ENCODE peak calls at places on chromosome 10, in five cellular contexts. N, Z, G, P and M are unnamed samples.

GRCh38 chr10:59383436-59383835 is 21.1 kb upstream of the FAM13C start:
- DNase-seq in Z (no peak), G (no peak), N (peak; percentile 5), P (no peak), M (no peak)

GRCh38 chr10:12531305-12531738 is 182.0 kb downstream of the CAMK1D start:
- DNase-seq in Z (no peak), G (no peak), N (no peak), P (no peak), M (no peak)

GRCh38 chr10:128064615-128065580 is 61.3 kb downstream of the MKI67 start:
- DNase-seq in G (peak; percentile 77), Z (peak; percentile 82), P (peak; percentile 43), N (peak; percentile 94), M (peak; percentile 50)

GRCh38 chr10:124164252-124164651 is 70.9 kb upstream of the CHST15 start:
- DNase-seq in G (no peak), N (no peak), Z (no peak), P (no peak), M (no peak)

GRCh38 chr10:71998840-71999194 is 34.6 kb downstream of the CHST3 start:
- DNase-seq in N (peak; percentile 87), G (peak; percentile 82), P (no peak), Z (no peak), M (no peak)

GRCh38 chr10:71840177-71840711 is 10.8 kb downstream of the PSAP start:
- DNase-seq in N (peak; percentile 91), P (no peak), Z (peak; percentile 65), G (no peak), M (peak; percentile 62)

GRCh38 chr10:43114743-43115611 is 23.3 kb upstream of the CSGALNACT2 start:
- DNase-seq in G (no peak), N (peak; percentile 69), Z (peak; percentile 36), P (no peak), M (peak; percentile 33)

GRCh38 chr10:50033481-50033880 is 34.3 kb upstream of the WASHC2A start:
- DNase-seq in Z (no peak), N (peak; percentile 83), P (no peak), G (no peak), M (no peak)

GRCh38 chr10:123451607-123452245 is 214.4 kb upstream of the GPR26 start:
- DNase-seq in N (no peak), G (no peak), Z (no peak), P (no peak), M (no peak)

GRCh38 chr10:45425628-45426563 is 51.9 kb downstream of the ALOX5 start:
- DNase-seq in P (no peak), Z (no peak), G (no peak), N (peak; percentile 26), M (no peak)

GRCh38 chr10:32980558-32981468 is 22.8 kb upstream of the ITGB1 start:
- DNase-seq in G (peak; percentile 97), P (peak; percentile 74), Z (peak; percentile 93), N (peak; percentile 100), M (peak; percentile 84)

GRCh38 chr10:49080965-49081364 is 34.4 kb downstream of the VSTM4 start:
- DNase-seq in N (no peak), P (no peak), G (no peak), Z (no peak), M (no peak)

GRCh38 chr10:120517196-120517595 is 60.2 kb downstream of the PLPP4 start:
- DNase-seq in Z (no peak), G (no peak), N (no peak), P (no peak), M (no peak)

GRCh38 chr10:96972264-96972663 is 140.2 kb downstream of the LCOR start:
- DNase-seq in P (no peak), N (no peak), Z (no peak), G (no peak), M (no peak)

GRCh38 chr10:112842832-112843360 is 107.2 kb upstream of the TCF7L2 start:
- DNase-seq in G (no peak), P (no peak), N (peak; percentile 6), Z (no peak), M (no peak)

GRCh38 chr10:75261813-75262725 is 26.3 kb upstream of the COMTD1 start:
- DNase-seq in G (no peak), P (no peak), Z (no peak), N (peak; percentile 16), M (no peak)

GRCh38 chr10:98274562-98274961 is 6.6 kb upstream of the LOXL4 start:
- DNase-seq in Z (no peak), G (no peak), P (no peak), N (no peak), M (no peak)

GRCh38 chr10:122116331-122116730 is 127.4 kb downstream of the TACC2 start:
- DNase-seq in G (no peak), N (peak; percentile 35), Z (no peak), P (no peak), M (no peak)

GRCh38 chr10:110802090-110802489 is 69.6 kb upstream of the PDCD4 start:
- DNase-seq in N (peak; percentile 93), P (no peak), Z (no peak), G (no peak), M (no peak)

GRCh38 chr10:56181607-56182006 is 179.5 kb downstream of the ZWINT start:
- DNase-seq in N (no peak), G (no peak), Z (no peak), P (no peak), M (no peak)

GRCh38 chr10:58555170-58555929 is 42.7 kb downstream of the BICC1 start:
- DNase-seq in P (no peak), N (no peak), Z (no peak), G (no peak), M (no peak)

GRCh38 chr10:71836594-71836970 is 14.5 kb downstream of the PSAP start:
- DNase-seq in G (no peak), N (no peak), Z (no peak), P (no peak), M (no peak)

GRCh38 chr10:43402880-43403452 is 6.0 kb downstream of the HNRNPF start:
- DNase-seq in P (no peak), Z (no peak), G (peak; percentile 36), N (no peak), M (no peak)

GRCh38 chr10:2146079-2146478 is 408.8 kb upstream of the ADARB2 start:
- DNase-seq in G (no peak), Z (no peak), P (no peak), N (no peak), M (no peak)

GRCh38 chr10:16612148-16612742 is 90.6 kb upstream of the C1QL3 start:
- DNase-seq in P (no peak), G (no peak), N (peak; percentile 47), Z (no peak), M (no peak)
- H3K27ac ChIP-seq in P (no peak overlapping the region), G (no peak overlapping the region), N (no peak overlapping the region), Z (no peak overlapping the region), M (no peak overlapping the region)

DNA sequence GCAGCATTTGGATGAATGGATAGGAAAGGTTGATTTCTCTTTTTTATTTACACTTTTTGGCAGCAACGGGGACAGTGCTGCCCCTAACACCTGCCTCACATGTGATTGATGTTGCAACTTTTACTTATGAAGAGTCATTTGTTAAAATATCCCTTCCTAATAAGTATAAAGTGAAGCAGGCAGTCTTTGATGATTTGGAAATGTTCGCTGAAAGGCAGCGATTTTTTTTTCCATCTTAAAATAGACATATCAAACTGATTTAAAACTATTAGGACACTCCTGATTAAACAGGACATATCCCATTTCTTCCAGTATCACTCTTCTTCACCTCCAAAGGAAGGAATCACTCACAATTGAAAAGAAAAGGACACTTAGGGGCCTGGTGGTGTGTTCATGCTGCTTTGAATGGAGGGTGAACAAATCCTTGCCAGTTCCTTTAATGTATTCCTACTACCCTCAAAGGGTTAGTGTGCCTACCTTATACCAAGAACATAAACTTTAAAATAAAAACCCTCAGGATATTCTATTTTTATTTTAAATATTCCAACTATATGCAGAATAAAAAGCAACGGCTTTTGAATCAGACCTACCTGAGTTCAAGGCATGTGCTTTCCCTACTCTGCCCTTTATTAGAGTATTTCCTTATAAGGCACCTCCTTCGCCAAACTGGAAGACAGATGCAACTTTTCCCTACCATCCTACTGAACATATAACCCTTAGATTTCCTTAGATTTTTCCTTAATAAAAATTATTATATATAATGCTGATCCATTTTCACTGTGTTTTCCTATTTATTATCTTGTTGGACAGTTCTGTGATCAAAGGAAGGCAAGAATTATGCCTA is 1.1 kb downstream of the ADK start:
- DNase-seq in Z (no peak), P (no peak), G (no peak), N (peak; percentile 28), M (no peak)
- H3K27ac ChIP-seq in Z (peak overlapping the region; percentile 93), P (peak overlapping the region; percentile 89), G (peak overlapping the region; percentile 91), N (no peak overlapping the region), M (peak overlapping the region; percentile 88)

GRCh38 chr10:126421745-126422144 is 33.5 kb upstream of the ADAM12 start:
- DNase-seq in P (no peak), G (no peak), Z (no peak), N (peak; percentile 98), M (no peak)

GRCh38 chr10:126420571-126421275 is 32.4 kb upstream of the ADAM12 start:
- DNase-seq in Z (no peak), N (no peak), G (no peak), P (no peak), M (no peak)

GRCh38 chr10:126423779-126424491 is 35.7 kb upstream of the ADAM12 start:
- DNase-seq in P (no peak), N (no peak), G (no peak), Z (no peak), M (no peak)

GRCh38 chr10:126425051-126425450 is 36.8 kb upstream of the ADAM12 start:
- DNase-seq in Z (no peak), G (no peak), P (no peak), N (no peak), M (no peak)

DNA sequence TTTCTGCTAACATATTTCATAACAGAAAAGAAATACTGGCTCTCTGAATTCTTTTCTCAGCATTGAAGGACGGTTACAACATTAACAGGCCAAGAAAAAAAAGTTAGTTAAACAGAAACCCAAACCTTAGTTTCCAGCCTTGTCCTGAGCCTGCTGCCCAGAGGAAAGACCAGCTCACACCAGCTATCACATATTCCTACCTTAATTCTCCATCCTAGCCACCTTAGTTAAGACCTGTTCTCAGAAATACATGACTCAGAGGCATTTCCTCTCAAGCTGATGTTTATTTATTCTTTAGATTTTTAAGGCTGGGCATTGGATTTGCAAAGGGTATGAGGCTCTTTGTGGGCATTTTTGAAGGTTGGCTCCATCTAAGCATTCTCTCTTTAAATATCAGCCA is 34.3 kb upstream of the ADAM12 start:
- DNase-seq in P (no peak), G (no peak), Z (no peak), N (peak; percentile 42), M (no peak)
- H3K27ac ChIP-seq in P (no peak overlapping the region), G (no peak overlapping the region), Z (no peak overlapping the region), N (peak overlapping the region; percentile 97), M (no peak overlapping the region)

DNA sequence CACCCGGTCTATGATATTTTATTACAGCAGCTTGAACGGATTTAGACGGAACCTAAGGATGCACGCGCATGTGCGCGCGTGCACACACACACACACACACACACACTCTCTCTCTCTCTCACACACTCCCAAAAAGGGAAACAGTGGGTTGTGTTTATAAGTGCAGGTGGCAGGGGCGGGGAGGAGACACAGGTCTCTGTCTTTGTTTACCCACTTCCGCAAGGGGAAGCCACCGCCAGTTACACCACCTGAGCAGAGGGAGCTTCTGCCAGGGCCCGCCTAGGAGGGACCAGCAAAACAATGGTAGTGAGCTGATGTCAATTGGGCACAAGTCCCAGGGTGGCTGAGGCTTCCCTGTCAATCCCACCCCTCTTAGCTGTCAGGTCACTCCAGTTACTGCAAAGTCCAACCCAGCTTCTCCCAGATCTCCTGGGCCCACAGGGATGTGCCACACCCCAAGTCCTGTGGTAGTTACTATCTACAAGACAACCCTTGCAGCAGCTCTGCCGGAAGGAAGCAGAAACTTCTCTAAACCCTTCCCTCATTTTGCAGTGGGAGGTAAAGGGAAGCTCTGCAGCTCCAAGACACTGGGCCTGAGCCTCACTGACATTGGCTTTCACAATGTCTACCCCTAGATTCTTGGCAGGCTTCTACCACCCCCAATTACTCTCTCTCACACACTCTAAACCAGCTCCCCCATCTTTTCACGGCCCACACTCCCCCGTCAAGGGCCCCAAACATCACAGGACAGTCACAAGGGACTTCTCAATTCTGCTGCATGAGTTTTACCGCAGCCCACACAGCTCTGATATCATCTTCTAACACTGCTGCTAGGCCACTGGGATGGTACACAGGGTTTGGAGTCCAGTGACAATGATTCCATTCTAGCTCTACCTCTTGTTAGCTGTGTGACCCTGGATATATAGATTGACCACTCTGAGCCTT is 17.6 kb downstream of the ANXA11 start:
- DNase-seq in Z (peak; percentile 72), G (no peak), N (no peak), P (peak; percentile 72), M (peak; percentile 74)
- H3K27ac ChIP-seq in Z (peak overlapping the region; percentile 61), G (peak overlapping the region; percentile 47), N (no peak overlapping the region), P (peak overlapping the region; percentile 72), M (peak overlapping the region; percentile 65)